ENCODE peak calls at places on chromosomes 16 and 17, in six cellular contexts. A is PC-3, K is OCI-LY7, D is Karpas-422, U is hepatocyte, Q is GM23338. L is an unnamed sample.
A peak's percentile ranks its signal among the peaks of the same experiment; 100 is the strongest.

GRCh38 chr16:66278111-66278531 is 88.4 kb upstream of the CDH5 start:
- DNase-seq in U (no peak), A (peak; percentile 92), K (no peak), Q (no peak), D (no peak), L (no peak)

GRCh38 chr16:75535211-75535843 is 581 bp downstream of the CHST5 start:
- DNase-seq in U (no peak), Q (peak; percentile 62), K (no peak), D (no peak), A (no peak), L (no peak)

GRCh38 chr16:66604376-66605176 is at the start of gene CMTM3:
- DNase-seq in U (peak; percentile 87), Q (peak; percentile 84), A (peak; percentile 40), D (peak; percentile 81), K (peak; percentile 81), L (peak; percentile 21)

GRCh38 chr17:77502626-77503292 is 362.0 kb downstream of the SEC14L1 start:
- DNase-seq in K (no peak), Q (no peak), A (no peak), D (no peak), U (peak; percentile 2), L (no peak)

GRCh38 chr17:44925731-44926697 is 10.7 kb upstream of the GFAP start:
- DNase-seq in A (no peak), D (no peak), U (no peak), K (no peak), Q (no peak), L (no peak)

GRCh38 chr16:85759631-85760419 is 8.9 kb upstream of the C16orf74 start:
- DNase-seq in A (peak; percentile 52), D (peak; percentile 90), K (peak; percentile 75), U (no peak), Q (peak; percentile 66), L (no peak)

GRCh38 chr17:5413682-5414081 is 5.8 kb downstream of the NUP88 start:
- DNase-seq in A (peak; percentile 86), Q (no peak), D (no peak), K (no peak), U (peak; percentile 49), L (peak; percentile 73)

GRCh38 chr16:82999711-83000110 is 372.9 kb downstream of the CDH13 start:
- DNase-seq in Q (no peak), D (no peak), K (no peak), U (no peak), A (no peak), L (no peak)

GRCh38 chr17:62780273-62780672 is 27.8 kb downstream of the MARCHF10 start:
- DNase-seq in U (no peak), Q (no peak), A (peak; percentile 81), D (no peak), K (no peak), L (no peak)

GRCh38 chr16:67657751-67658518 is 2.1 kb downstream of the ACD start:
- DNase-seq in D (no peak), K (no peak), A (no peak), U (no peak), Q (no peak), L (no peak)

DNA sequence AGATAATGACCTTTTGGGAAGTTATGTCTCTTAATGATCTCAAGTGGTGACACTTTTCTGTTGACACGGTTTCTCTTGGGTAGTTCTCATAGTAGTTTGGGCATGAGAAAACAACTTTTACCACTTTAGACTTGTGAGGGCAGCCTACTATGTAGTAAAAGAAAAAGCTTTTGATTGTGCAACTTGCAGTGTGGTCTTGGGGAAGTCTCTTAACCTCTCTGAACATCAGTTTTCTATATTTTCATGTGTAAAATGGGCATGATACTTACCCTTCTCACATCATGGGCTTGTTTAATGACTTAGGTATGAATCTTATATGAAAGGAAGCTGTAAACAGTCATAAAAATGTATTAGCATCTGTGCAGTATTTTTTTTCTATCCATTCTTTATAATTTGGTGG is 11.2 kb downstream of the NF1 start:
- DNase-seq in A (no peak), K (no peak), D (no peak), Q (no peak), U (no peak), L (no peak)
- H3K9me2 ChIP-seq in A (no peaks in the 10 kb centered on the region), K (no peaks in the 10 kb centered on the region), D (no peaks in the 10 kb centered on the region), Q (no peaks in the 10 kb centered on the region), U (no peaks in the 10 kb centered on the region), L (no peaks in the 10 kb centered on the region)

GRCh38 chr17:7208027-7208571 is 11.5 kb downstream of the DLG4 start:
- DNase-seq in A (no peak), U (no peak), Q (peak; percentile 87), D (no peak), K (no peak), L (no peak)
- H3K9me2 ChIP-seq in A (no peaks in the 10 kb centered on the region), U (no peaks in the 10 kb centered on the region), Q (no peaks in the 10 kb centered on the region), D (no peaks in the 10 kb centered on the region), K (no peaks in the 10 kb centered on the region), L (no peaks in the 10 kb centered on the region)

GRCh38 chr17:15943971-15944719 is 785 bp upstream of the ADORA2B start:
- DNase-seq in Q (peak; percentile 66), U (no peak), D (no peak), K (no peak), A (no peak), L (no peak)
- H3K9me2 ChIP-seq in Q (no peaks in the 10 kb centered on the region), U (no peaks in the 10 kb centered on the region), D (no peaks in the 10 kb centered on the region), K (no peaks in the 10 kb centered on the region), A (no peaks in the 10 kb centered on the region), L (no peaks in the 10 kb centered on the region)

GRCh38 chr17:42767512-42767911 is 5.7 kb upstream of the VPS25 start:
- DNase-seq in D (no peak), Q (no peak), K (no peak), U (no peak), A (no peak), L (no peak)
- H3K9me2 ChIP-seq in D (no peaks in the 10 kb centered on the region), Q (no peaks in the 10 kb centered on the region), K (no peaks in the 10 kb centered on the region), U (no peaks in the 10 kb centered on the region), A (no peaks in the 10 kb centered on the region), L (no peaks in the 10 kb centered on the region)

GRCh38 chr17:8826808-8827435 is 27.8 kb upstream of the MFSD6L start:
- DNase-seq in K (no peak), Q (no peak), D (no peak), U (no peak), A (no peak), L (no peak)

GRCh38 chr17:8830141-8830540 is 31.0 kb upstream of the MFSD6L start:
- DNase-seq in A (no peak), U (no peak), Q (no peak), K (no peak), D (no peak), L (no peak)

GRCh38 chr17:8825802-8826201 is 26.6 kb upstream of the MFSD6L start:
- DNase-seq in K (no peak), U (no peak), A (no peak), D (no peak), Q (no peak), L (no peak)

GRCh38 chr17:8829036-8829941 is 30.1 kb upstream of the MFSD6L start:
- DNase-seq in Q (no peak), K (no peak), D (no peak), U (no peak), A (no peak), L (no peak)

GRCh38 chr17:8828517-8828875 is 29.3 kb upstream of the MFSD6L start:
- DNase-seq in A (no peak), U (no peak), K (no peak), Q (no peak), D (no peak), L (no peak)
- H3K9me2 ChIP-seq in A (no peaks in the 10 kb centered on the region), U (no peaks in the 10 kb centered on the region), K (no peaks in the 10 kb centered on the region), Q (no peaks in the 10 kb centered on the region), D (no peaks in the 10 kb centered on the region), L (no peaks in the 10 kb centered on the region)

DNA sequence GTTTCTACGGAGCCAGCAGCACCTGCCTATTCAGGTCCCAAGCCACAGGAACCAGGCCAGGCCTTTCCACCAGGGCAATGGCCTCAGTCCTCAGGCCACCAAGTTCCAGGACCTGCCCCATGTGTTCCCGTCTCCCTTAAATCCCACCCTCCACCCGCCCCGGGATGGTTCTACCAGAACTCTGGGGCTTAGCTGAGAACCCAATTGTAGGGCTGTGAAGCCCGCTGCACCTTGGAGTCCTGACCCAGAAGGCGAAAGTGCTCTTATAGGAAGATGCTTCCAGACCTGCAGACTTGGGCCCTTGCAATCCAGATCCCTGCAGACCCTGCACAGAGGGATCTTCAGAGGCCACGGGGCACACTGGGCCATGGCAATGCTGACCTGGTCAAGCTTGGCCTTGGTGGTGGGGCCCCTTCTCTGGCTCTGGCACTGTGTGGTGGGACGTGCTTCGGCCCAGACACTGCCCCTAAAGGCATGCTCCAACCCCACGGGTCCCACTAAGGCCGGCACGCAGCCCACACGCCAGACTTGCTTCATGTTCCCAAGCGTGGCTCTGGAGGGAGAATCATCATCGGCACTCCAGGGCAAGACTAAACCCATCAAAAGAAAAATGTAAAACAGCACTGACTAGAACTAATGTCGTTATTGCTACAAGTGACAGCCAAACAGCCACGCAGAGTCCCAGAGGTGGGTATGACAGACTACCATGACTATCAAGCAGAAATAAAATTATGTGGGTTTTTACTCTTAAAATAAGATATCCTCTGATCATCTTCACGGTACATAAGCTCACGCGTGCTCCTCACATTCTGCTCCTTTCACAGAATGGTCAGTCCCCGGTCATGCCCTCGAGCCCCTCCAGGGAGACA is 41.3 kb upstream of the ATP2A3 start:
- DNase-seq in D (no peak), U (no peak), K (no peak), A (no peak), Q (no peak), L (no peak)
- H3K9me2 ChIP-seq in D (no peaks in the 10 kb centered on the region), U (no peaks in the 10 kb centered on the region), K (no peaks in the 10 kb centered on the region), A (no peaks in the 10 kb centered on the region), Q (no peaks in the 10 kb centered on the region), L (no peaks in the 10 kb centered on the region)

L was measured in HCT116.